ENCODE peak calls at places on chromosomes 2 and 18, in four cellular contexts. M, Z, L and U are unnamed samples.
A peak's percentile ranks its signal among the peaks of the same experiment; 100 is the strongest.

GRCh38 chr18:50622865-50623393 is 63.0 kb downstream of the MAPK4 start:
- DNase-seq in M (no peak), Z (no peak), L (no peak), U (no peak)

GRCh38 chr2:159913897-159914296 is 115.9 kb upstream of the CD302 start:
- DNase-seq in M (no peak), Z (no peak), L (no peak), U (no peak)

GRCh38 chr2:216698895-216699294 is 3.5 kb upstream of the IGFBP5 start:
- DNase-seq in M (no peak), Z (no peak), L (no peak), U (no peak)

GRCh38 chr2:132729572-132729971 is 59.6 kb upstream of the LYPD1 start:
- DNase-seq in M (no peak), Z (no peak), L (no peak), U (no peak)

GRCh38 chr2:175366814-175367213 is 185.3 kb upstream of the ATP5MC3 start:
- DNase-seq in M (peak; percentile 45), Z (no peak), L (peak; percentile 10), U (peak; percentile 50)

GRCh38 chr2:45567288-45567963 is 43.6 kb downstream of the SRBD1 start:
- DNase-seq in M (no peak), Z (no peak), L (no peak), U (no peak)

GRCh38 chr2:207008105-207008990 is 69.0 kb downstream of the CPO start:
- DNase-seq in M (no peak), Z (no peak), L (no peak), U (no peak)

GRCh38 chr2:128305555-128306080 is 13.1 kb downstream of the HS6ST1 start:
- DNase-seq in M (no peak), Z (no peak), L (peak; percentile 92), U (no peak)